ENCODE peak calls at places on chromosome 2, in ten cellular contexts. R is Right ventricle myocardium inferior; I is Ammon's horn; G is HFFc6; U is HuH-7.5; H is activated T-cell treated with anti-CD3 and anti-CD28 coated beads for 1 hour; W is anterior cingulate cortex; B is frontal cortex; X is GM03348; C is stimulated activated CD4-positive, alpha-beta T cell treated with anti-CD3 and anti-CD28 coated beads, Interleukin-12 subunit alpha, Interleukin-12 subunit beta, amount 100 ng/mL, for 48 hours. F is an unnamed sample.

GRCh38 chr2:20781656-20782265 is 41.1 kb downstream of the LDAH start:
- DNase-seq in R (no peak), I (no peak), G (no peak), U (peak; percentile 13), H (no peak), W (no peak), B (no peak), X (peak; percentile 39), C (peak; percentile 6), F (no peak)

GRCh38 chr2:175001546-175001945 is 3.6 kb downstream of the CHN1 start:
- DNase-seq in R (no peak), I (no peak), G (no peak), U (no peak), H (no peak), W (no peak), B (no peak), X (no peak), C (no peak), F (no peak)

GRCh38 chr2:70978388-70979357 is at the start of gene ANKRD53:
- DNase-seq in R (peak; percentile 82), I (no peak), G (no peak), U (no peak), H (no peak), W (no peak), B (no peak), X (peak; percentile 70), C (no peak), F (no peak)

GRCh38 chr2:121690095-121690494 is 40.8 kb upstream of the CLASP1 start:
- DNase-seq in R (no peak), I (no peak), G (no peak), U (no peak), H (no peak), W (no peak), B (no peak), X (no peak), C (no peak), F (no peak)

GRCh38 chr2:96493072-96493471 is 12.1 kb downstream of the NEURL3 start:
- DNase-seq in R (no peak), I (no peak), G (no peak), U (no peak), H (no peak), W (no peak), B (no peak), X (no peak), C (no peak), F (peak; percentile 93)

GRCh38 chr2:27320958-27321543 is 1.8 kb downstream of the MPV17 start:
- DNase-seq in R (no peak), I (no peak), G (peak; percentile 99), U (peak; percentile 69), H (no peak), W (no peak), B (no peak), X (peak; percentile 94), C (no peak), F (peak; percentile 99)

GRCh38 chr2:235463893-235464292 is 29.9 kb upstream of the AGAP1 start:
- DNase-seq in R (peak; percentile 74), I (peak; percentile 43), G (no peak), U (no peak), H (no peak), W (peak; percentile 7), B (no peak), X (no peak), C (no peak), F (no peak)

GRCh38 chr2:47070155-47070919 is 84.8 kb downstream of the STPG4 start:
- DNase-seq in R (peak; percentile 63), I (no peak), G (peak; percentile 37), U (no peak), H (no peak), W (no peak), B (no peak), X (no peak), C (no peak), F (peak; percentile 50)

GRCh38 chr2:133636287-133636686 is 68.0 kb upstream of the NCKAP5 start:
- DNase-seq in R (no peak), I (no peak), G (no peak), U (no peak), H (no peak), W (no peak), B (no peak), X (no peak), C (no peak), F (no peak)

GRCh38 chr2:238790126-238790820 is 57.6 kb upstream of the TWIST2 start:
- DNase-seq in R (no peak), I (no peak), G (peak; percentile 47), U (no peak), H (no peak), W (no peak), B (no peak), X (peak; percentile 85), C (no peak), F (no peak)

GRCh38 chr2:157178865-157179264 is 78.6 kb upstream of the GALNT5 start:
- DNase-seq in R (no peak), I (no peak), G (no peak), U (no peak), H (no peak), W (no peak), B (no peak), X (no peak), C (no peak), F (no peak)

GRCh38 chr2:5696741-5697521 is 4.7 kb downstream of the SOX11 start:
- DNase-seq in R (peak; percentile 60), I (peak; percentile 20), G (no peak), U (no peak), H (no peak), W (no peak), B (peak; percentile 55), X (peak; percentile 11), C (no peak), F (no peak)

GRCh38 chr2:84894758-84895520 is 10.5 kb upstream of the TMSB10 start:
- DNase-seq in R (no peak), I (no peak), G (peak; percentile 37), U (no peak), H (no peak), W (no peak), B (no peak), X (peak; percentile 20), C (peak; percentile 16), F (peak; percentile 31)

GRCh38 chr2:54572262-54572635 is 116.1 kb downstream of the SPTBN1 start:
- DNase-seq in R (no peak), I (no peak), G (peak; percentile 58), U (no peak), H (no peak), W (no peak), B (no peak), X (peak; percentile 78), C (no peak), F (peak; percentile 78)

GRCh38 chr2:75462714-75463113 is 98.0 kb downstream of the EVA1A start:
- DNase-seq in R (no peak), I (no peak), G (no peak), U (no peak), H (no peak), W (no peak), B (no peak), X (no peak), C (no peak), F (no peak)

GRCh38 chr2:28045676-28046351 is 155.3 kb downstream of the BABAM2 start:
- DNase-seq in R (no peak), I (no peak), G (no peak), U (no peak), H (no peak), W (no peak), B (no peak), X (no peak), C (no peak), F (no peak)

GRCh38 chr2:23992931-23993330 is 17.0 kb upstream of the MFSD2B start:
- DNase-seq in R (no peak), I (no peak), G (no peak), U (no peak), H (no peak), W (no peak), B (no peak), X (no peak), C (no peak), F (no peak)

GRCh38 chr2:21841341-21841740 is 717.6 kb downstream of the TDRD15 start:
- DNase-seq in R (no peak), I (no peak), G (no peak), U (no peak), H (no peak), W (no peak), B (no peak), X (no peak), C (no peak), F (no peak)

GRCh38 chr2:100070078-100070477 is 72.3 kb downstream of the AFF3 start:
- DNase-seq in R (no peak), I (no peak), G (no peak), U (no peak), H (no peak), W (no peak), B (no peak), X (peak; percentile 18), C (no peak), F (no peak)

GRCh38 chr2:179559108-179559806 is 294.6 kb upstream of the SESTD1 start:
- DNase-seq in R (no peak), I (no peak), G (no peak), U (no peak), H (no peak), W (no peak), B (no peak), X (no peak), C (no peak), F (no peak)

GRCh38 chr2:26185304-26185928 is 12.5 kb downstream of the GAREM2 start:
- DNase-seq in R (no peak), I (no peak), G (no peak), U (peak; percentile 57), H (peak; percentile 17), W (no peak), B (no peak), X (no peak), C (no peak), F (no peak)

GRCh38 chr2:163554864-163555263 is 180.9 kb downstream of the FIGN start:
- DNase-seq in R (no peak), I (no peak), G (no peak), U (no peak), H (no peak), W (no peak), B (no peak), X (peak; percentile 10), C (no peak), F (no peak)

GRCh38 chr2:156242874-156243273 is 89.6 kb downstream of the NR4A2 start:
- DNase-seq in R (no peak), I (no peak), G (no peak), U (no peak), H (no peak), W (no peak), B (no peak), X (no peak), C (no peak), F (no peak)

GRCh38 chr2:223797811-223798721 is 39.3 kb downstream of the AP1S3 start:
- DNase-seq in R (no peak), I (peak; percentile 77), G (peak; percentile 38), U (no peak), H (no peak), W (no peak), B (peak; percentile 7), X (peak; percentile 58), C (no peak), F (peak; percentile 34)

GRCh38 chr2:190853659-190854386 is 26.8 kb upstream of the GLS start:
- DNase-seq in R (no peak), I (no peak), G (no peak), U (no peak), H (no peak), W (no peak), B (no peak), X (peak; percentile 63), C (no peak), F (no peak)

GRCh38 chr2:79114797-79115494 is 5.3 kb upstream of the REG1A start:
- DNase-seq in R (no peak), I (no peak), G (no peak), U (no peak), H (no peak), W (no peak), B (no peak), X (no peak), C (no peak), F (no peak)

GRCh38 chr2:134014196-134014960 is 239.5 kb upstream of the MGAT5 start:
- DNase-seq in R (no peak), I (no peak), G (peak; percentile 80), U (no peak), H (no peak), W (no peak), B (no peak), X (no peak), C (no peak), F (no peak)

GRCh38 chr2:168246072-168246482 is 1.3 kb downstream of the STK39 start:
- DNase-seq in R (no peak), I (no peak), G (no peak), U (no peak), H (no peak), W (no peak), B (no peak), X (no peak), C (no peak), F (peak; percentile 8)